ENCODE peak calls at places on chromosomes 13 and 19, in eight cellular contexts. One of them, this sample, is unnamed.
A peak's percentile ranks its signal among the peaks of the same experiment; 100 is the strongest.

GRCh38 chr13:32861304-32861703 is 154.9 kb upstream of the KL start:
- DNase-seq in NCI-H1092: no peak
- DNase-seq in CD8-positive, alpha-beta T cell: no peak
- DNase-seq in HFF-Myc: no peak
- DNase-seq in heart right ventricle: no peak
- DNase-seq in CD8-positive, alpha-beta memory T cell: no peak
- DNase-seq in nephron progenitor cell: no peak
- DNase-seq in CD14-positive monocyte: no peak
- DNase-seq in this sample: no peak

GRCh38 chr13:47603365-47603764 is 397.7 kb downstream of the SUCLA2 start:
- DNase-seq in NCI-H1092: no peak
- DNase-seq in CD8-positive, alpha-beta T cell: no peak
- DNase-seq in HFF-Myc: no peak
- DNase-seq in heart right ventricle: no peak
- DNase-seq in CD8-positive, alpha-beta memory T cell: no peak
- DNase-seq in nephron progenitor cell: no peak
- DNase-seq in CD14-positive monocyte: no peak
- DNase-seq in this sample: no peak

GRCh38 chr13:44141725-44142539 is 231.7 kb upstream of the SERP2 start:
- DNase-seq in NCI-H1092: peak; percentile 90
- DNase-seq in CD8-positive, alpha-beta T cell: peak; percentile 93
- DNase-seq in HFF-Myc: peak; percentile 72
- DNase-seq in heart right ventricle: peak; percentile 98
- DNase-seq in CD8-positive, alpha-beta memory T cell: peak; percentile 91
- DNase-seq in nephron progenitor cell: peak; percentile 100
- DNase-seq in CD14-positive monocyte: peak; percentile 98
- DNase-seq in this sample: peak; percentile 99

GRCh38 chr19:16351133-16351809 is 26.6 kb downstream of the KLF2 start:
- DNase-seq in NCI-H1092: no peak
- DNase-seq in CD8-positive, alpha-beta T cell: no peak
- DNase-seq in HFF-Myc: peak; percentile 16
- DNase-seq in heart right ventricle: no peak
- DNase-seq in CD8-positive, alpha-beta memory T cell: no peak
- DNase-seq in nephron progenitor cell: no peak
- DNase-seq in CD14-positive monocyte: no peak
- DNase-seq in this sample: no peak

GRCh38 chr13:76632388-76633044 is 253.7 kb downstream of the KCTD12 start:
- DNase-seq in NCI-H1092: no peak
- DNase-seq in CD8-positive, alpha-beta T cell: no peak
- DNase-seq in HFF-Myc: no peak
- DNase-seq in heart right ventricle: no peak
- DNase-seq in CD8-positive, alpha-beta memory T cell: no peak
- DNase-seq in nephron progenitor cell: peak; percentile 46
- DNase-seq in CD14-positive monocyte: no peak
- DNase-seq in this sample: peak; percentile 49

GRCh38 chr19:17320435-17320834 is 11.1 kb downstream of the DDA1 start:
- DNase-seq in NCI-H1092: no peak
- DNase-seq in CD8-positive, alpha-beta T cell: no peak
- DNase-seq in HFF-Myc: no peak
- DNase-seq in heart right ventricle: no peak
- DNase-seq in CD8-positive, alpha-beta memory T cell: no peak
- DNase-seq in nephron progenitor cell: no peak
- DNase-seq in CD14-positive monocyte: no peak
- DNase-seq in this sample: no peak

GRCh38 chr13:44364019-44364418 is 9.6 kb upstream of the SERP2 start:
- DNase-seq in NCI-H1092: no peak
- DNase-seq in CD8-positive, alpha-beta T cell: no peak
- DNase-seq in HFF-Myc: no peak
- DNase-seq in heart right ventricle: peak; percentile 40
- DNase-seq in CD8-positive, alpha-beta memory T cell: no peak
- DNase-seq in nephron progenitor cell: no peak
- DNase-seq in CD14-positive monocyte: no peak
- DNase-seq in this sample: no peak

GRCh38 chr19:43132696-43133095 is 50.2 kb upstream of the PSG2 start:
- DNase-seq in NCI-H1092: no peak
- DNase-seq in CD8-positive, alpha-beta T cell: no peak
- DNase-seq in HFF-Myc: no peak
- DNase-seq in heart right ventricle: no peak
- DNase-seq in CD8-positive, alpha-beta memory T cell: no peak
- DNase-seq in nephron progenitor cell: no peak
- DNase-seq in CD14-positive monocyte: no peak
- DNase-seq in this sample: no peak

GRCh38 chr19:13974073-13974472 is 21.8 kb downstream of the DCAF15 start:
- DNase-seq in NCI-H1092: no peak
- DNase-seq in CD8-positive, alpha-beta T cell: peak; percentile 23
- DNase-seq in HFF-Myc: no peak
- DNase-seq in heart right ventricle: no peak
- DNase-seq in CD8-positive, alpha-beta memory T cell: no peak
- DNase-seq in nephron progenitor cell: peak; percentile 68
- DNase-seq in CD14-positive monocyte: no peak
- DNase-seq in this sample: peak; percentile 93

GRCh38 chr19:42480335-42481095 is 37.8 kb upstream of the CXCL17 start:
- DNase-seq in NCI-H1092: no peak
- DNase-seq in CD8-positive, alpha-beta T cell: no peak
- DNase-seq in HFF-Myc: no peak
- DNase-seq in heart right ventricle: no peak
- DNase-seq in CD8-positive, alpha-beta memory T cell: no peak
- DNase-seq in nephron progenitor cell: no peak
- DNase-seq in CD14-positive monocyte: no peak
- DNase-seq in this sample: no peak

GRCh38 chr19:37997911-37998344 is 90.9 kb downstream of the SIPA1L3 start:
- DNase-seq in NCI-H1092: no peak
- DNase-seq in CD8-positive, alpha-beta T cell: no peak
- DNase-seq in HFF-Myc: peak; percentile 88
- DNase-seq in heart right ventricle: no peak
- DNase-seq in CD8-positive, alpha-beta memory T cell: no peak
- DNase-seq in nephron progenitor cell: no peak
- DNase-seq in CD14-positive monocyte: no peak
- DNase-seq in this sample: no peak

GRCh38 chr13:104357174-104357573 is 1291.0 kb upstream of the SLC10A2 start:
- DNase-seq in NCI-H1092: no peak
- DNase-seq in CD8-positive, alpha-beta T cell: no peak
- DNase-seq in HFF-Myc: no peak
- DNase-seq in heart right ventricle: no peak
- DNase-seq in CD8-positive, alpha-beta memory T cell: no peak
- DNase-seq in nephron progenitor cell: no peak
- DNase-seq in CD14-positive monocyte: no peak
- DNase-seq in this sample: no peak

GRCh38 chr13:60329221-60329983 is 67.6 kb upstream of the TDRD3 start:
- DNase-seq in NCI-H1092: peak; percentile 55
- DNase-seq in CD8-positive, alpha-beta T cell: no peak
- DNase-seq in HFF-Myc: no peak
- DNase-seq in heart right ventricle: no peak
- DNase-seq in CD8-positive, alpha-beta memory T cell: peak; percentile 2
- DNase-seq in nephron progenitor cell: peak; percentile 45
- DNase-seq in CD14-positive monocyte: no peak
- DNase-seq in this sample: peak; percentile 64

GRCh38 chr13:110548891-110549794 is 12.4 kb downstream of the RAB20 start:
- DNase-seq in NCI-H1092: no peak
- DNase-seq in CD8-positive, alpha-beta T cell: no peak
- DNase-seq in HFF-Myc: no peak
- DNase-seq in heart right ventricle: no peak
- DNase-seq in CD8-positive, alpha-beta memory T cell: no peak
- DNase-seq in nephron progenitor cell: no peak
- DNase-seq in CD14-positive monocyte: no peak
- DNase-seq in this sample: no peak

GRCh38 chr13:19056984-19057490 is 124.6 kb downstream of the TUBA3C start:
- DNase-seq in NCI-H1092: no peak
- DNase-seq in CD8-positive, alpha-beta T cell: no peak
- DNase-seq in HFF-Myc: no peak
- DNase-seq in heart right ventricle: no peak
- DNase-seq in CD8-positive, alpha-beta memory T cell: no peak
- DNase-seq in nephron progenitor cell: no peak
- DNase-seq in CD14-positive monocyte: no peak
- DNase-seq in this sample: no peak

GRCh38 chr13:48411281-48412099 is 1.4 kb downstream of the LPAR6 start:
- DNase-seq in NCI-H1092: no peak
- DNase-seq in CD8-positive, alpha-beta T cell: peak; percentile 15
- DNase-seq in HFF-Myc: no peak
- DNase-seq in heart right ventricle: no peak
- DNase-seq in CD8-positive, alpha-beta memory T cell: no peak
- DNase-seq in nephron progenitor cell: no peak
- DNase-seq in CD14-positive monocyte: no peak
- DNase-seq in this sample: peak; percentile 33

GRCh38 chr13:91894311-91894710 is 495.9 kb downstream of the GPC5 start:
- DNase-seq in NCI-H1092: peak; percentile 4
- DNase-seq in CD8-positive, alpha-beta T cell: no peak
- DNase-seq in HFF-Myc: no peak
- DNase-seq in heart right ventricle: no peak
- DNase-seq in CD8-positive, alpha-beta memory T cell: no peak
- DNase-seq in nephron progenitor cell: no peak
- DNase-seq in CD14-positive monocyte: no peak
- DNase-seq in this sample: no peak

GRCh38 chr19:37251308-37252229 is 33.6 kb downstream of the ZNF383 start:
- DNase-seq in NCI-H1092: peak; percentile 94
- DNase-seq in CD8-positive, alpha-beta T cell: no peak
- DNase-seq in HFF-Myc: peak; percentile 49
- DNase-seq in heart right ventricle: peak; percentile 94
- DNase-seq in CD8-positive, alpha-beta memory T cell: peak; percentile 71
- DNase-seq in nephron progenitor cell: no peak
- DNase-seq in CD14-positive monocyte: no peak
- DNase-seq in this sample: peak; percentile 62

GRCh38 chr13:77449265-77449664 is 86.2 kb upstream of the SCEL start:
- DNase-seq in NCI-H1092: no peak
- DNase-seq in CD8-positive, alpha-beta T cell: no peak
- DNase-seq in HFF-Myc: no peak
- DNase-seq in heart right ventricle: no peak
- DNase-seq in CD8-positive, alpha-beta memory T cell: no peak
- DNase-seq in nephron progenitor cell: no peak
- DNase-seq in CD14-positive monocyte: no peak
- DNase-seq in this sample: no peak

GRCh38 chr13:54536112-54536511 is 1507.5 kb downstream of the OLFM4 start:
- DNase-seq in NCI-H1092: no peak
- DNase-seq in CD8-positive, alpha-beta T cell: no peak
- DNase-seq in HFF-Myc: no peak
- DNase-seq in heart right ventricle: peak; percentile 2
- DNase-seq in CD8-positive, alpha-beta memory T cell: no peak
- DNase-seq in nephron progenitor cell: no peak
- DNase-seq in CD14-positive monocyte: no peak
- DNase-seq in this sample: peak; percentile 14

GRCh38 chr19:34232566-34233481 is 21.5 kb upstream of the GARRE1 start:
- DNase-seq in NCI-H1092: no peak
- DNase-seq in CD8-positive, alpha-beta T cell: no peak
- DNase-seq in HFF-Myc: peak; percentile 49
- DNase-seq in heart right ventricle: peak; percentile 54
- DNase-seq in CD8-positive, alpha-beta memory T cell: no peak
- DNase-seq in nephron progenitor cell: no peak
- DNase-seq in CD14-positive monocyte: no peak
- DNase-seq in this sample: no peak

GRCh38 chr13:29480893-29481525 is 114.5 kb downstream of the SLC7A1 start:
- DNase-seq in NCI-H1092: no peak
- DNase-seq in CD8-positive, alpha-beta T cell: no peak
- DNase-seq in HFF-Myc: no peak
- DNase-seq in heart right ventricle: no peak
- DNase-seq in CD8-positive, alpha-beta memory T cell: no peak
- DNase-seq in nephron progenitor cell: no peak
- DNase-seq in CD14-positive monocyte: no peak
- DNase-seq in this sample: no peak

GRCh38 chr13:109605846-109606245 is 180.5 kb downstream of the IRS2 start:
- DNase-seq in NCI-H1092: no peak
- DNase-seq in CD8-positive, alpha-beta T cell: no peak
- DNase-seq in HFF-Myc: peak; percentile 50
- DNase-seq in heart right ventricle: no peak
- DNase-seq in CD8-positive, alpha-beta memory T cell: no peak
- DNase-seq in nephron progenitor cell: no peak
- DNase-seq in CD14-positive monocyte: no peak
- DNase-seq in this sample: no peak

GRCh38 chr19:8158411-8159074 is 9.2 kb upstream of the FBN3 start:
- DNase-seq in NCI-H1092: peak; percentile 74
- DNase-seq in CD8-positive, alpha-beta T cell: peak; percentile 21
- DNase-seq in HFF-Myc: peak; percentile 47
- DNase-seq in heart right ventricle: peak; percentile 72
- DNase-seq in CD8-positive, alpha-beta memory T cell: peak; percentile 64
- DNase-seq in nephron progenitor cell: peak; percentile 46
- DNase-seq in CD14-positive monocyte: no peak
- DNase-seq in this sample: peak; percentile 74

GRCh38 chr19:28553005-28553404 is 659.9 kb downstream of the UQCRFS1 start:
- DNase-seq in NCI-H1092: no peak
- DNase-seq in CD8-positive, alpha-beta T cell: no peak
- DNase-seq in HFF-Myc: no peak
- DNase-seq in heart right ventricle: no peak
- DNase-seq in CD8-positive, alpha-beta memory T cell: no peak
- DNase-seq in nephron progenitor cell: no peak
- DNase-seq in CD14-positive monocyte: no peak
- DNase-seq in this sample: no peak

GRCh38 chr19:47021536-47022139 is 2.0 kb downstream of the NPAS1 start:
- DNase-seq in NCI-H1092: no peak
- DNase-seq in CD8-positive, alpha-beta T cell: no peak
- DNase-seq in HFF-Myc: no peak
- DNase-seq in heart right ventricle: no peak
- DNase-seq in CD8-positive, alpha-beta memory T cell: no peak
- DNase-seq in nephron progenitor cell: peak; percentile 55
- DNase-seq in CD14-positive monocyte: no peak
- DNase-seq in this sample: peak; percentile 67

GRCh38 chr19:6811906-6812305 is 39.4 kb downstream of the VAV1 start:
- DNase-seq in NCI-H1092: no peak
- DNase-seq in CD8-positive, alpha-beta T cell: no peak
- DNase-seq in HFF-Myc: peak; percentile 5
- DNase-seq in heart right ventricle: no peak
- DNase-seq in CD8-positive, alpha-beta memory T cell: no peak
- DNase-seq in nephron progenitor cell: no peak
- DNase-seq in CD14-positive monocyte: no peak
- DNase-seq in this sample: no peak

GRCh38 chr19:58372311-58373133 is 8.3 kb downstream of the ZNF837 start:
- DNase-seq in NCI-H1092: no peak
- DNase-seq in CD8-positive, alpha-beta T cell: no peak
- DNase-seq in HFF-Myc: no peak
- DNase-seq in heart right ventricle: no peak
- DNase-seq in CD8-positive, alpha-beta memory T cell: no peak
- DNase-seq in nephron progenitor cell: no peak
- DNase-seq in CD14-positive monocyte: no peak
- DNase-seq in this sample: no peak

GRCh38 chr19:55676384-55676783 is 1.4 kb downstream of the EPN1 start:
- DNase-seq in NCI-H1092: no peak
- DNase-seq in CD8-positive, alpha-beta T cell: no peak
- DNase-seq in HFF-Myc: no peak
- DNase-seq in heart right ventricle: no peak
- DNase-seq in CD8-positive, alpha-beta memory T cell: no peak
- DNase-seq in nephron progenitor cell: no peak
- DNase-seq in CD14-positive monocyte: no peak
- DNase-seq in this sample: no peak

GRCh38 chr13:77966671-77967070 is 48.0 kb upstream of the EDNRB start:
- DNase-seq in NCI-H1092: no peak
- DNase-seq in CD8-positive, alpha-beta T cell: no peak
- DNase-seq in HFF-Myc: no peak
- DNase-seq in heart right ventricle: no peak
- DNase-seq in CD8-positive, alpha-beta memory T cell: no peak
- DNase-seq in nephron progenitor cell: no peak
- DNase-seq in CD14-positive monocyte: no peak
- DNase-seq in this sample: no peak

GRCh38 chr13:33164331-33164730 is 121.2 kb downstream of the STARD13 start:
- DNase-seq in NCI-H1092: no peak
- DNase-seq in CD8-positive, alpha-beta T cell: no peak
- DNase-seq in HFF-Myc: no peak
- DNase-seq in heart right ventricle: no peak
- DNase-seq in CD8-positive, alpha-beta memory T cell: no peak
- DNase-seq in nephron progenitor cell: no peak
- DNase-seq in CD14-positive monocyte: no peak
- DNase-seq in this sample: no peak

GRCh38 chr19:16436780-16437179 is 35.0 kb downstream of the EPS15L1 start:
- DNase-seq in NCI-H1092: no peak
- DNase-seq in CD8-positive, alpha-beta T cell: no peak
- DNase-seq in HFF-Myc: no peak
- DNase-seq in heart right ventricle: no peak
- DNase-seq in CD8-positive, alpha-beta memory T cell: no peak
- DNase-seq in nephron progenitor cell: no peak
- DNase-seq in CD14-positive monocyte: no peak
- DNase-seq in this sample: no peak

GRCh38 chr13:33355470-33355869 is 69.9 kb upstream of the STARD13 start:
- DNase-seq in NCI-H1092: no peak
- DNase-seq in CD8-positive, alpha-beta T cell: no peak
- DNase-seq in HFF-Myc: no peak
- DNase-seq in heart right ventricle: no peak
- DNase-seq in CD8-positive, alpha-beta memory T cell: no peak
- DNase-seq in nephron progenitor cell: no peak
- DNase-seq in CD14-positive monocyte: peak; percentile 60
- DNase-seq in this sample: no peak

GRCh38 chr13:38713046-38713445 is 26.2 kb downstream of the FREM2 start:
- DNase-seq in NCI-H1092: no peak
- DNase-seq in CD8-positive, alpha-beta T cell: no peak
- DNase-seq in HFF-Myc: no peak
- DNase-seq in heart right ventricle: no peak
- DNase-seq in CD8-positive, alpha-beta memory T cell: no peak
- DNase-seq in nephron progenitor cell: no peak
- DNase-seq in CD14-positive monocyte: no peak
- DNase-seq in this sample: no peak